ENCODE peak calls at places on chromosomes 16 and 17, in four cellular contexts. V, J, F and O are unnamed samples.
A peak's percentile ranks its signal among the peaks of the same experiment; 100 is the strongest.

GRCh38 chr16:72621651-72622050 is 426.3 kb downstream of the ZFHX3 start:
- DNase-seq in F (no peak), J (no peak), V (no peak), O (peak; percentile 26)

GRCh38 chr16:3980311-3981111 is 100.0 kb upstream of the CREBBP start:
- DNase-seq in J (no peak), F (no peak), V (no peak), O (peak; percentile 79)

GRCh38 chr17:53168413-53168812 is 654.3 kb upstream of the KIF2B start:
- DNase-seq in J (no peak), F (no peak), V (no peak), O (no peak)

GRCh38 chr16:3618782-3619166 is 7.4 kb upstream of the SLX4 start:
- DNase-seq in J (no peak), V (no peak), F (no peak), O (no peak)

GRCh38 chr17:50710650-50711049 is 2.9 kb upstream of the ANKRD40 start:
- DNase-seq in V (no peak), F (no peak), J (no peak), O (no peak)

GRCh38 chr17:3953542-3953941 is 10.7 kb downstream of the ATP2A3 start:
- DNase-seq in J (no peak), V (no peak), F (no peak), O (no peak)

GRCh38 chr17:79952265-79952877 is 83.3 kb downstream of the TBC1D16 start:
- DNase-seq in J (no peak), F (no peak), V (no peak), O (no peak)

GRCh38 chr17:69729937-69730336 is 315.4 kb downstream of the MAP2K6 start:
- DNase-seq in V (no peak), F (no peak), J (no peak), O (no peak)

GRCh38 chr17:49471089-49471683 is 23.9 kb upstream of the NGFR start:
- DNase-seq in J (no peak), V (no peak), F (peak; percentile 46), O (peak; percentile 6)

GRCh38 chr16:48687421-48688038 is 77.5 kb upstream of the N4BP1 start:
- DNase-seq in V (peak; percentile 32), F (peak; percentile 20), J (peak; percentile 24), O (peak; percentile 71)

GRCh38 chr17:72795941-72796340 is 296.5 kb downstream of the SLC39A11 start:
- DNase-seq in F (no peak), J (no peak), V (no peak), O (no peak)

GRCh38 chr16:50680907-50681885 is at the start of gene SNX20:
- DNase-seq in V (peak; percentile 70), F (no peak), J (no peak), O (no peak)

GRCh38 chr16:11546522-11547485 is 39.9 kb downstream of the LITAF start:
- DNase-seq in J (peak; percentile 56), F (no peak), V (no peak), O (peak; percentile 82)

GRCh38 chr16:27240948-27241531 is 27.5 kb downstream of the NSMCE1 start:
- DNase-seq in V (peak; percentile 2), F (no peak), J (no peak), O (peak; percentile 95)

GRCh38 chr16:75189638-75190245 is 17.2 kb downstream of the CTRB2 start:
- DNase-seq in F (no peak), V (no peak), J (no peak), O (no peak)

GRCh38 chr17:4445731-4446130 is 12.0 kb downstream of the SPNS3 start:
- DNase-seq in F (no peak), J (no peak), V (no peak), O (no peak)

GRCh38 chr17:78974635-78975591 is 4.8 kb downstream of the LGALS3BP start:
- DNase-seq in V (no peak), J (peak; percentile 74), F (peak; percentile 59), O (peak; percentile 89)

GRCh38 chr17:21061158-21061835 is 18.5 kb upstream of the USP22 start:
- DNase-seq in V (no peak), F (no peak), J (no peak), O (no peak)

GRCh38 chr17:72719582-72720493 is 372.6 kb downstream of the SLC39A11 start:
- DNase-seq in J (no peak), V (peak; percentile 76), F (no peak), O (peak; percentile 24)

GRCh38 chr17:50288306-50288705 is 14.0 kb downstream of the TMEM92 start:
- DNase-seq in J (no peak), F (no peak), V (no peak), O (no peak)

GRCh38 chr16:53257001-53257400 is 177.3 kb upstream of the RBL2 start:
- DNase-seq in V (no peak), J (peak; percentile 10), F (no peak), O (peak; percentile 21)

GRCh38 chr16:90072442-90073105 is 4.6 kb downstream of the PRDM7 start:
- DNase-seq in J (no peak), V (no peak), F (no peak), O (peak; percentile 18)

GRCh38 chr17:17836818-17837379 is at the start of gene SREBF1:
- DNase-seq in F (peak; percentile 70), V (peak; percentile 71), J (no peak), O (peak; percentile 59)

GRCh38 chr16:4743217-4743897 is 9.0 kb downstream of the DNAAF8 start:
- DNase-seq in F (no peak), V (no peak), J (no peak), O (no peak)